ENCODE peak calls at places on chromosomes 5 and 9, in five cellular contexts. M is cardiac fibroblast, O is coronary artery, I is OCI-LY7, F is uterus. U is an unnamed sample.

GRCh38 chr5:24788829-24789509 is 144.2 kb upstream of the CDH10 start:
- DNase-seq in I (no peak), O (no peak), F (no peak), M (peak), U (no peak)

GRCh38 chr9:69004836-69005235 is 9.1 kb downstream of the PRKACG start:
- DNase-seq in I (no peak), O (no peak), F (no peak), M (no peak), U (no peak)

GRCh38 chr5:141878186-141878770 is at the start of gene PCDH1:
- DNase-seq in I (no peak), O (peak), F (peak), M (peak), U (peak)

GRCh38 chr5:81247441-81247972 is 14.4 kb downstream of the CKMT2 start:
- DNase-seq in O (no peak), I (no peak), M (peak), F (no peak), U (no peak)

GRCh38 chr5:10565785-10566506 is 2.1 kb downstream of the ANKRD33B start:
- DNase-seq in O (no peak), F (no peak), I (peak), M (no peak), U (no peak)

GRCh38 chr9:99752710-99753109 is 69.0 kb upstream of the NR4A3 start:
- DNase-seq in F (no peak), I (no peak), M (peak), O (no peak), U (no peak)

GRCh38 chr5:31651241-31651640 is 12.3 kb downstream of the PDZD2 start:
- DNase-seq in O (no peak), I (no peak), F (no peak), M (no peak), U (no peak)

GRCh38 chr5:76522103-76522942 is 100.9 kb downstream of the F2RL2 start:
- DNase-seq in F (no peak), M (no peak), O (no peak), I (no peak), U (no peak)

GRCh38 chr5:97134634-97135033 is 7.8 kb downstream of the LIX1 start:
- DNase-seq in F (no peak), I (no peak), O (no peak), M (no peak), U (no peak)

GRCh38 chr5:93868851-93869250 is 127.5 kb upstream of the POU5F2 start:
- DNase-seq in M (no peak), O (no peak), F (no peak), I (no peak), U (no peak)

GRCh38 chr5:9170026-9170425 is 375.8 kb downstream of the SEMA5A start:
- DNase-seq in O (no peak), I (no peak), M (no peak), F (no peak), U (no peak)

GRCh38 chr5:180860887-180861822 is at the start of gene ZFP62:
- DNase-seq in I (peak), F (peak), O (peak), M (peak), U (peak)
- TF ChIP-seq CTCF in I (no peak), F (no peak), O (no peak), M (no peak), U (no peak)

DNA sequence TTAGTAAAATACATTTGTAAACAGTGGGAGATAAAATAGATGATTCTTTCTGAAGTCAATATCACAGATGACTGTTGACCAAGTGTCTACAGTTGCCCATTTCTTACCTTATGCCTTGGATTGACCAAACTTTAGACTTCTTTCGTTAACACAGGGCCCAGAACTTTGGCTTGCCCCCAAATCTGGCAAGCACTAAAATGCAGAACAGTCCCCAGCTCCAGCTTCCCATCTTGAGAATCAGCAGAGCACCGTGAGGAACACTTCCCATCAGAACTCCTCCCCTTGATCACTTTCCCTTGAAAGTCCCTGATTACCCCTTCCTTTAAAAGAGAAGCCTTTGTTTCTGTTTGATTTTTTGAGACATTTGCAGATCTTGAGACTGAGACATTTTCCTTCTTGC is 1039.9 kb downstream of the TLE1 start:
- DNase-seq in I (no peak), M (peak), F (no peak), O (no peak), U (no peak)
- TF ChIP-seq CTCF in I (no peak), M (no peak), F (no peak), O (no peak), U (no peak)

GRCh38 chr9:114425126-114425525 is 37.3 kb upstream of the AKNA start:
- DNase-seq in M (no peak), I (no peak), F (no peak), O (no peak), U (no peak)
- TF ChIP-seq CTCF in M (no peak), I (no peak), F (no peak), O (no peak), U (no peak)

DNA sequence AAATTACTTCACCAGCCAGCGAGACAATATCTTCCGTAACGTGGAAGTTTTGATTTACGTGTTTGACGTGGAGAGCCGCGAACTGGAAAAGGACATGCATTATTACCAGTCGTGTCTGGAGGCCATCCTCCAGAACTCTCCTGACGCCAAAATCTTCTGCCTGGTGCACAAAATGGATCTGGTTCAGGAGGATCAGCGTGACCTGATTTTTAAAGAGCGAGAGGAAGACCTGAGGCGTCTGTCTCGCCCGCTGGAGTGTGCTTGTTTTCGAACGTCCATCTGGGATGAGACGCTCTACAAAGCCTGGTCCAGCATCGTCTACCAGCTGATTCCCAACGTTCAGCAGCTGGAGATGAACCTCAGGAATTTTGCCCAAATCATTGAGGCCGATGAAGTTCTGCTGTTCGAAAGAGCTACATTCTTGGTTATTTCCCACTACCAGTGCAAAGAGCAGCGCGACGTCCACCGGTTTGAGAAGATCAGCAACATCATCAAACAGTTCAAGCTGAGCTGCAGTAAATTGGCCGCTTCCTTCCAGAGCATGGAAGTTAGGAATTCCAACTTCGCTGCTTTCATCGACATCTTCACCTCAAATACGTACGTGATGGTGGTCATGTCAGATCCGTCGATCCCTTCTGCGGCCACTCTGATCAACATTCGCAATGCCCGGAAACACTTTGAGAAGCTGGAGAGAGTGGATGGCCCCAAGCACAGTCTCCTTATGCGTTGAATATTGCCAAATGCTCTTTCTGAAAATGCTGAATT is 827 bp downstream of the RRAGA start:
- DNase-seq in M (peak), I (peak), O (no peak), F (no peak), U (no peak)
- TF ChIP-seq CTCF in M (no peak), I (no peak), O (no peak), F (no peak), U (no peak)

U was measured in glutamatergic neuron.